ENCODE peak calls at places on chromosomes 1 and 21, in eight cellular contexts. One of them, this sample, is unnamed.

GRCh38 chr1:202961220-202961880 is 3.2 kb upstream of the ADIPOR1 start:
- DNase-seq in naive thymus-derived CD4-positive, alpha-beta T cell: no peak
- DNase-seq in anterior cingulate cortex: no peak
- DNase-seq in HFFc6: no peak
- DNase-seq in hippocampal formation: no peak
- DNase-seq in activated CD8-positive, alpha-beta memory T cell treated with anti-CD3 and anti-CD28 coated beads, Interleukin-2, amount 10 ng/mL, durations not matched to agents 7 days and 5 days: no peak
- DNase-seq in bronchial epithelial cell: no peak
- DNase-seq in stimulated activated CD4-positive, alpha-beta T cell treated with anti-CD3 and anti-CD28 coated beads, Interleukin-4, amount 100 ng/mL, for 24 hours: no peak
- DNase-seq in this sample: no peak

GRCh38 chr1:64065571-64065970 is 137.9 kb upstream of the UBE2U start:
- DNase-seq in naive thymus-derived CD4-positive, alpha-beta T cell: no peak
- DNase-seq in anterior cingulate cortex: no peak
- DNase-seq in HFFc6: no peak
- DNase-seq in hippocampal formation: no peak
- DNase-seq in activated CD8-positive, alpha-beta memory T cell treated with anti-CD3 and anti-CD28 coated beads, Interleukin-2, amount 10 ng/mL, durations not matched to agents 7 days and 5 days: no peak
- DNase-seq in bronchial epithelial cell: peak; percentile 48
- DNase-seq in stimulated activated CD4-positive, alpha-beta T cell treated with anti-CD3 and anti-CD28 coated beads, Interleukin-4, amount 100 ng/mL, for 24 hours: no peak
- DNase-seq in this sample: no peak

GRCh38 chr1:62212411-62212810 is 17.8 kb downstream of the L1TD1 start:
- DNase-seq in naive thymus-derived CD4-positive, alpha-beta T cell: no peak
- DNase-seq in anterior cingulate cortex: no peak
- DNase-seq in HFFc6: no peak
- DNase-seq in hippocampal formation: no peak
- DNase-seq in activated CD8-positive, alpha-beta memory T cell treated with anti-CD3 and anti-CD28 coated beads, Interleukin-2, amount 10 ng/mL, durations not matched to agents 7 days and 5 days: no peak
- DNase-seq in bronchial epithelial cell: no peak
- DNase-seq in stimulated activated CD4-positive, alpha-beta T cell treated with anti-CD3 and anti-CD28 coated beads, Interleukin-4, amount 100 ng/mL, for 24 hours: no peak
- DNase-seq in this sample: no peak

GRCh38 chr1:153565529-153566374 is at the start of gene S100A2:
- DNase-seq in naive thymus-derived CD4-positive, alpha-beta T cell: no peak
- DNase-seq in anterior cingulate cortex: no peak
- DNase-seq in HFFc6: peak; percentile 81
- DNase-seq in hippocampal formation: no peak
- DNase-seq in activated CD8-positive, alpha-beta memory T cell treated with anti-CD3 and anti-CD28 coated beads, Interleukin-2, amount 10 ng/mL, durations not matched to agents 7 days and 5 days: peak; percentile 52
- DNase-seq in bronchial epithelial cell: peak; percentile 98
- DNase-seq in stimulated activated CD4-positive, alpha-beta T cell treated with anti-CD3 and anti-CD28 coated beads, Interleukin-4, amount 100 ng/mL, for 24 hours: peak; percentile 72
- DNase-seq in this sample: no peak

GRCh38 chr1:4309676-4310320 is 344.6 kb upstream of the AJAP1 start:
- DNase-seq in naive thymus-derived CD4-positive, alpha-beta T cell: no peak
- DNase-seq in anterior cingulate cortex: no peak
- DNase-seq in HFFc6: no peak
- DNase-seq in hippocampal formation: no peak
- DNase-seq in activated CD8-positive, alpha-beta memory T cell treated with anti-CD3 and anti-CD28 coated beads, Interleukin-2, amount 10 ng/mL, durations not matched to agents 7 days and 5 days: no peak
- DNase-seq in bronchial epithelial cell: no peak
- DNase-seq in stimulated activated CD4-positive, alpha-beta T cell treated with anti-CD3 and anti-CD28 coated beads, Interleukin-4, amount 100 ng/mL, for 24 hours: no peak
- DNase-seq in this sample: peak; percentile 32

GRCh38 chr21:29938968-29939858 is 583 bp downstream of the GRIK1 start:
- DNase-seq in naive thymus-derived CD4-positive, alpha-beta T cell: no peak
- DNase-seq in anterior cingulate cortex: peak; percentile 8
- DNase-seq in HFFc6: no peak
- DNase-seq in hippocampal formation: peak; percentile 29
- DNase-seq in activated CD8-positive, alpha-beta memory T cell treated with anti-CD3 and anti-CD28 coated beads, Interleukin-2, amount 10 ng/mL, durations not matched to agents 7 days and 5 days: no peak
- DNase-seq in bronchial epithelial cell: no peak
- DNase-seq in stimulated activated CD4-positive, alpha-beta T cell treated with anti-CD3 and anti-CD28 coated beads, Interleukin-4, amount 100 ng/mL, for 24 hours: no peak
- DNase-seq in this sample: no peak

GRCh38 chr1:81695741-81696140 is 105.0 kb upstream of the ADGRL2 start:
- DNase-seq in naive thymus-derived CD4-positive, alpha-beta T cell: no peak
- DNase-seq in anterior cingulate cortex: no peak
- DNase-seq in HFFc6: peak; percentile 69
- DNase-seq in hippocampal formation: no peak
- DNase-seq in activated CD8-positive, alpha-beta memory T cell treated with anti-CD3 and anti-CD28 coated beads, Interleukin-2, amount 10 ng/mL, durations not matched to agents 7 days and 5 days: no peak
- DNase-seq in bronchial epithelial cell: peak; percentile 55
- DNase-seq in stimulated activated CD4-positive, alpha-beta T cell treated with anti-CD3 and anti-CD28 coated beads, Interleukin-4, amount 100 ng/mL, for 24 hours: no peak
- DNase-seq in this sample: no peak

GRCh38 chr1:36962991-36963390 is 71.3 kb downstream of the GRIK3 start:
- DNase-seq in naive thymus-derived CD4-positive, alpha-beta T cell: no peak
- DNase-seq in anterior cingulate cortex: no peak
- DNase-seq in HFFc6: no peak
- DNase-seq in hippocampal formation: no peak
- DNase-seq in activated CD8-positive, alpha-beta memory T cell treated with anti-CD3 and anti-CD28 coated beads, Interleukin-2, amount 10 ng/mL, durations not matched to agents 7 days and 5 days: no peak
- DNase-seq in bronchial epithelial cell: no peak
- DNase-seq in stimulated activated CD4-positive, alpha-beta T cell treated with anti-CD3 and anti-CD28 coated beads, Interleukin-4, amount 100 ng/mL, for 24 hours: no peak
- DNase-seq in this sample: no peak

GRCh38 chr1:109643385-109644230 is 12.3 kb upstream of the GSTM4 start:
- DNase-seq in naive thymus-derived CD4-positive, alpha-beta T cell: peak; percentile 73
- DNase-seq in anterior cingulate cortex: peak; percentile 36
- DNase-seq in HFFc6: no peak
- DNase-seq in hippocampal formation: peak; percentile 59
- DNase-seq in activated CD8-positive, alpha-beta memory T cell treated with anti-CD3 and anti-CD28 coated beads, Interleukin-2, amount 10 ng/mL, durations not matched to agents 7 days and 5 days: peak; percentile 93
- DNase-seq in bronchial epithelial cell: peak; percentile 39
- DNase-seq in stimulated activated CD4-positive, alpha-beta T cell treated with anti-CD3 and anti-CD28 coated beads, Interleukin-4, amount 100 ng/mL, for 24 hours: peak; percentile 91
- DNase-seq in this sample: peak; percentile 73

GRCh38 chr1:36083635-36084501 is at the start of gene TEKT2:
- DNase-seq in naive thymus-derived CD4-positive, alpha-beta T cell: no peak
- DNase-seq in anterior cingulate cortex: peak; percentile 37
- DNase-seq in HFFc6: no peak
- DNase-seq in hippocampal formation: peak; percentile 60
- DNase-seq in activated CD8-positive, alpha-beta memory T cell treated with anti-CD3 and anti-CD28 coated beads, Interleukin-2, amount 10 ng/mL, durations not matched to agents 7 days and 5 days: no peak
- DNase-seq in bronchial epithelial cell: no peak
- DNase-seq in stimulated activated CD4-positive, alpha-beta T cell treated with anti-CD3 and anti-CD28 coated beads, Interleukin-4, amount 100 ng/mL, for 24 hours: no peak
- DNase-seq in this sample: no peak

GRCh38 chr1:62304975-62305374 is 14.3 kb downstream of the KANK4 start:
- DNase-seq in naive thymus-derived CD4-positive, alpha-beta T cell: no peak
- DNase-seq in anterior cingulate cortex: no peak
- DNase-seq in HFFc6: no peak
- DNase-seq in hippocampal formation: no peak
- DNase-seq in activated CD8-positive, alpha-beta memory T cell treated with anti-CD3 and anti-CD28 coated beads, Interleukin-2, amount 10 ng/mL, durations not matched to agents 7 days and 5 days: no peak
- DNase-seq in bronchial epithelial cell: no peak
- DNase-seq in stimulated activated CD4-positive, alpha-beta T cell treated with anti-CD3 and anti-CD28 coated beads, Interleukin-4, amount 100 ng/mL, for 24 hours: no peak
- DNase-seq in this sample: no peak

GRCh38 chr1:50095716-50096115 is 13.0 kb upstream of the ELAVL4 start:
- DNase-seq in naive thymus-derived CD4-positive, alpha-beta T cell: no peak
- DNase-seq in anterior cingulate cortex: no peak
- DNase-seq in HFFc6: no peak
- DNase-seq in hippocampal formation: no peak
- DNase-seq in activated CD8-positive, alpha-beta memory T cell treated with anti-CD3 and anti-CD28 coated beads, Interleukin-2, amount 10 ng/mL, durations not matched to agents 7 days and 5 days: no peak
- DNase-seq in bronchial epithelial cell: no peak
- DNase-seq in stimulated activated CD4-positive, alpha-beta T cell treated with anti-CD3 and anti-CD28 coated beads, Interleukin-4, amount 100 ng/mL, for 24 hours: no peak
- DNase-seq in this sample: no peak

GRCh38 chr21:44085491-44086321 is 21.5 kb upstream of the PWP2 start:
- DNase-seq in naive thymus-derived CD4-positive, alpha-beta T cell: no peak
- DNase-seq in anterior cingulate cortex: peak; percentile 76
- DNase-seq in HFFc6: no peak
- DNase-seq in hippocampal formation: peak; percentile 76
- DNase-seq in activated CD8-positive, alpha-beta memory T cell treated with anti-CD3 and anti-CD28 coated beads, Interleukin-2, amount 10 ng/mL, durations not matched to agents 7 days and 5 days: peak; percentile 38
- DNase-seq in bronchial epithelial cell: no peak
- DNase-seq in stimulated activated CD4-positive, alpha-beta T cell treated with anti-CD3 and anti-CD28 coated beads, Interleukin-4, amount 100 ng/mL, for 24 hours: peak; percentile 6
- DNase-seq in this sample: no peak

GRCh38 chr1:199160521-199161318 is 521.9 kb downstream of the PTPRC start:
- DNase-seq in naive thymus-derived CD4-positive, alpha-beta T cell: no peak
- DNase-seq in anterior cingulate cortex: no peak
- DNase-seq in HFFc6: no peak
- DNase-seq in hippocampal formation: no peak
- DNase-seq in activated CD8-positive, alpha-beta memory T cell treated with anti-CD3 and anti-CD28 coated beads, Interleukin-2, amount 10 ng/mL, durations not matched to agents 7 days and 5 days: no peak
- DNase-seq in bronchial epithelial cell: no peak
- DNase-seq in stimulated activated CD4-positive, alpha-beta T cell treated with anti-CD3 and anti-CD28 coated beads, Interleukin-4, amount 100 ng/mL, for 24 hours: no peak
- DNase-seq in this sample: no peak

GRCh38 chr1:8423134-8423701 is 105.3 kb downstream of the SLC45A1 start:
- DNase-seq in naive thymus-derived CD4-positive, alpha-beta T cell: peak; percentile 27
- DNase-seq in anterior cingulate cortex: no peak
- DNase-seq in HFFc6: no peak
- DNase-seq in hippocampal formation: no peak
- DNase-seq in activated CD8-positive, alpha-beta memory T cell treated with anti-CD3 and anti-CD28 coated beads, Interleukin-2, amount 10 ng/mL, durations not matched to agents 7 days and 5 days: peak; percentile 57
- DNase-seq in bronchial epithelial cell: peak; percentile 21
- DNase-seq in stimulated activated CD4-positive, alpha-beta T cell treated with anti-CD3 and anti-CD28 coated beads, Interleukin-4, amount 100 ng/mL, for 24 hours: peak; percentile 47
- DNase-seq in this sample: no peak

GRCh38 chr1:177119311-177119710 is 45.2 kb downstream of the ASTN1 start:
- DNase-seq in naive thymus-derived CD4-positive, alpha-beta T cell: no peak
- DNase-seq in anterior cingulate cortex: no peak
- DNase-seq in HFFc6: no peak
- DNase-seq in hippocampal formation: no peak
- DNase-seq in activated CD8-positive, alpha-beta memory T cell treated with anti-CD3 and anti-CD28 coated beads, Interleukin-2, amount 10 ng/mL, durations not matched to agents 7 days and 5 days: no peak
- DNase-seq in bronchial epithelial cell: no peak
- DNase-seq in stimulated activated CD4-positive, alpha-beta T cell treated with anti-CD3 and anti-CD28 coated beads, Interleukin-4, amount 100 ng/mL, for 24 hours: no peak
- DNase-seq in this sample: no peak

GRCh38 chr1:76138217-76138616 is 63.7 kb downstream of the ST6GALNAC3 start:
- DNase-seq in naive thymus-derived CD4-positive, alpha-beta T cell: no peak
- DNase-seq in anterior cingulate cortex: no peak
- DNase-seq in HFFc6: no peak
- DNase-seq in hippocampal formation: no peak
- DNase-seq in activated CD8-positive, alpha-beta memory T cell treated with anti-CD3 and anti-CD28 coated beads, Interleukin-2, amount 10 ng/mL, durations not matched to agents 7 days and 5 days: no peak
- DNase-seq in bronchial epithelial cell: no peak
- DNase-seq in stimulated activated CD4-positive, alpha-beta T cell treated with anti-CD3 and anti-CD28 coated beads, Interleukin-4, amount 100 ng/mL, for 24 hours: no peak
- DNase-seq in this sample: no peak

GRCh38 chr1:83112248-83112885 is 886.6 kb downstream of the TTLL7 start:
- DNase-seq in naive thymus-derived CD4-positive, alpha-beta T cell: no peak
- DNase-seq in anterior cingulate cortex: no peak
- DNase-seq in HFFc6: no peak
- DNase-seq in hippocampal formation: no peak
- DNase-seq in activated CD8-positive, alpha-beta memory T cell treated with anti-CD3 and anti-CD28 coated beads, Interleukin-2, amount 10 ng/mL, durations not matched to agents 7 days and 5 days: no peak
- DNase-seq in bronchial epithelial cell: no peak
- DNase-seq in stimulated activated CD4-positive, alpha-beta T cell treated with anti-CD3 and anti-CD28 coated beads, Interleukin-4, amount 100 ng/mL, for 24 hours: no peak
- DNase-seq in this sample: no peak

GRCh38 chr1:20883766-20884165 is 96.7 kb upstream of the HP1BP3 start:
- DNase-seq in naive thymus-derived CD4-positive, alpha-beta T cell: no peak
- DNase-seq in anterior cingulate cortex: no peak
- DNase-seq in HFFc6: peak; percentile 12
- DNase-seq in hippocampal formation: no peak
- DNase-seq in activated CD8-positive, alpha-beta memory T cell treated with anti-CD3 and anti-CD28 coated beads, Interleukin-2, amount 10 ng/mL, durations not matched to agents 7 days and 5 days: no peak
- DNase-seq in bronchial epithelial cell: peak; percentile 85
- DNase-seq in stimulated activated CD4-positive, alpha-beta T cell treated with anti-CD3 and anti-CD28 coated beads, Interleukin-4, amount 100 ng/mL, for 24 hours: no peak
- DNase-seq in this sample: no peak

GRCh38 chr1:89686520-89686919 is 53.6 kb downstream of the LRRC8C start:
- DNase-seq in naive thymus-derived CD4-positive, alpha-beta T cell: no peak
- DNase-seq in anterior cingulate cortex: no peak
- DNase-seq in HFFc6: no peak
- DNase-seq in hippocampal formation: no peak
- DNase-seq in activated CD8-positive, alpha-beta memory T cell treated with anti-CD3 and anti-CD28 coated beads, Interleukin-2, amount 10 ng/mL, durations not matched to agents 7 days and 5 days: no peak
- DNase-seq in bronchial epithelial cell: peak; percentile 57
- DNase-seq in stimulated activated CD4-positive, alpha-beta T cell treated with anti-CD3 and anti-CD28 coated beads, Interleukin-4, amount 100 ng/mL, for 24 hours: no peak
- DNase-seq in this sample: no peak

GRCh38 chr1:116402333-116402732 is 29.3 kb downstream of the ATP1A1 start:
- DNase-seq in naive thymus-derived CD4-positive, alpha-beta T cell: no peak
- DNase-seq in anterior cingulate cortex: no peak
- DNase-seq in HFFc6: no peak
- DNase-seq in hippocampal formation: no peak
- DNase-seq in activated CD8-positive, alpha-beta memory T cell treated with anti-CD3 and anti-CD28 coated beads, Interleukin-2, amount 10 ng/mL, durations not matched to agents 7 days and 5 days: peak; percentile 52
- DNase-seq in bronchial epithelial cell: no peak
- DNase-seq in stimulated activated CD4-positive, alpha-beta T cell treated with anti-CD3 and anti-CD28 coated beads, Interleukin-4, amount 100 ng/mL, for 24 hours: no peak
- DNase-seq in this sample: no peak

GRCh38 chr1:167927075-167927754 is 9.3 kb upstream of the DCAF6 start:
- DNase-seq in naive thymus-derived CD4-positive, alpha-beta T cell: no peak
- DNase-seq in anterior cingulate cortex: no peak
- DNase-seq in HFFc6: no peak
- DNase-seq in hippocampal formation: no peak
- DNase-seq in activated CD8-positive, alpha-beta memory T cell treated with anti-CD3 and anti-CD28 coated beads, Interleukin-2, amount 10 ng/mL, durations not matched to agents 7 days and 5 days: no peak
- DNase-seq in bronchial epithelial cell: no peak
- DNase-seq in stimulated activated CD4-positive, alpha-beta T cell treated with anti-CD3 and anti-CD28 coated beads, Interleukin-4, amount 100 ng/mL, for 24 hours: no peak
- DNase-seq in this sample: peak; percentile 22

GRCh38 chr1:157274698-157275534 is 136.7 kb upstream of the ETV3 start:
- DNase-seq in naive thymus-derived CD4-positive, alpha-beta T cell: no peak
- DNase-seq in anterior cingulate cortex: no peak
- DNase-seq in HFFc6: peak; percentile 66
- DNase-seq in hippocampal formation: no peak
- DNase-seq in activated CD8-positive, alpha-beta memory T cell treated with anti-CD3 and anti-CD28 coated beads, Interleukin-2, amount 10 ng/mL, durations not matched to agents 7 days and 5 days: no peak
- DNase-seq in bronchial epithelial cell: peak; percentile 39
- DNase-seq in stimulated activated CD4-positive, alpha-beta T cell treated with anti-CD3 and anti-CD28 coated beads, Interleukin-4, amount 100 ng/mL, for 24 hours: no peak
- DNase-seq in this sample: no peak

GRCh38 chr21:41897690-41898089 is 18.5 kb upstream of the PRDM15 start:
- DNase-seq in naive thymus-derived CD4-positive, alpha-beta T cell: no peak
- DNase-seq in anterior cingulate cortex: no peak
- DNase-seq in HFFc6: no peak
- DNase-seq in hippocampal formation: no peak
- DNase-seq in activated CD8-positive, alpha-beta memory T cell treated with anti-CD3 and anti-CD28 coated beads, Interleukin-2, amount 10 ng/mL, durations not matched to agents 7 days and 5 days: no peak
- DNase-seq in bronchial epithelial cell: no peak
- DNase-seq in stimulated activated CD4-positive, alpha-beta T cell treated with anti-CD3 and anti-CD28 coated beads, Interleukin-4, amount 100 ng/mL, for 24 hours: no peak
- DNase-seq in this sample: no peak

GRCh38 chr1:59046730-59047157 is 250.2 kb upstream of the FGGY start:
- DNase-seq in naive thymus-derived CD4-positive, alpha-beta T cell: no peak
- DNase-seq in anterior cingulate cortex: no peak
- DNase-seq in HFFc6: no peak
- DNase-seq in hippocampal formation: no peak
- DNase-seq in activated CD8-positive, alpha-beta memory T cell treated with anti-CD3 and anti-CD28 coated beads, Interleukin-2, amount 10 ng/mL, durations not matched to agents 7 days and 5 days: peak; percentile 78
- DNase-seq in bronchial epithelial cell: no peak
- DNase-seq in stimulated activated CD4-positive, alpha-beta T cell treated with anti-CD3 and anti-CD28 coated beads, Interleukin-4, amount 100 ng/mL, for 24 hours: peak; percentile 28
- DNase-seq in this sample: peak; percentile 61

GRCh38 chr21:37642493-37642892 is 273.8 kb downstream of the KCNJ6 start:
- DNase-seq in naive thymus-derived CD4-positive, alpha-beta T cell: no peak
- DNase-seq in anterior cingulate cortex: no peak
- DNase-seq in HFFc6: no peak
- DNase-seq in hippocampal formation: no peak
- DNase-seq in activated CD8-positive, alpha-beta memory T cell treated with anti-CD3 and anti-CD28 coated beads, Interleukin-2, amount 10 ng/mL, durations not matched to agents 7 days and 5 days: peak; percentile 47
- DNase-seq in bronchial epithelial cell: peak; percentile 64
- DNase-seq in stimulated activated CD4-positive, alpha-beta T cell treated with anti-CD3 and anti-CD28 coated beads, Interleukin-4, amount 100 ng/mL, for 24 hours: peak; percentile 24
- DNase-seq in this sample: no peak

GRCh38 chr1:25692560-25692959 is 76.0 kb downstream of the MAN1C1 start:
- DNase-seq in naive thymus-derived CD4-positive, alpha-beta T cell: no peak
- DNase-seq in anterior cingulate cortex: no peak
- DNase-seq in HFFc6: no peak
- DNase-seq in hippocampal formation: no peak
- DNase-seq in activated CD8-positive, alpha-beta memory T cell treated with anti-CD3 and anti-CD28 coated beads, Interleukin-2, amount 10 ng/mL, durations not matched to agents 7 days and 5 days: no peak
- DNase-seq in bronchial epithelial cell: no peak
- DNase-seq in stimulated activated CD4-positive, alpha-beta T cell treated with anti-CD3 and anti-CD28 coated beads, Interleukin-4, amount 100 ng/mL, for 24 hours: no peak
- DNase-seq in this sample: peak; percentile 45

GRCh38 chr1:100734716-100735115 is 15.2 kb downstream of the VCAM1 start:
- DNase-seq in naive thymus-derived CD4-positive, alpha-beta T cell: no peak
- DNase-seq in anterior cingulate cortex: no peak
- DNase-seq in HFFc6: peak; percentile 49
- DNase-seq in hippocampal formation: no peak
- DNase-seq in activated CD8-positive, alpha-beta memory T cell treated with anti-CD3 and anti-CD28 coated beads, Interleukin-2, amount 10 ng/mL, durations not matched to agents 7 days and 5 days: no peak
- DNase-seq in bronchial epithelial cell: peak; percentile 64
- DNase-seq in stimulated activated CD4-positive, alpha-beta T cell treated with anti-CD3 and anti-CD28 coated beads, Interleukin-4, amount 100 ng/mL, for 24 hours: no peak
- DNase-seq in this sample: no peak

GRCh38 chr1:41568204-41568603 is 83.7 kb upstream of the EDN2 start:
- DNase-seq in naive thymus-derived CD4-positive, alpha-beta T cell: no peak
- DNase-seq in anterior cingulate cortex: no peak
- DNase-seq in HFFc6: no peak
- DNase-seq in hippocampal formation: no peak
- DNase-seq in activated CD8-positive, alpha-beta memory T cell treated with anti-CD3 and anti-CD28 coated beads, Interleukin-2, amount 10 ng/mL, durations not matched to agents 7 days and 5 days: no peak
- DNase-seq in bronchial epithelial cell: no peak
- DNase-seq in stimulated activated CD4-positive, alpha-beta T cell treated with anti-CD3 and anti-CD28 coated beads, Interleukin-4, amount 100 ng/mL, for 24 hours: no peak
- DNase-seq in this sample: no peak

This sample was measured in GM19239.